ENCODE peak calls at places on chromosomes 13 and 19, in four cellular contexts. U is WERI-Rb-1, H is BJ, P is adrenal gland. B is an unnamed sample. For H3K27me3, the result is how much of the 10 kb centered on the place peaks cover.

GRCh38 chr13:94325660-94326059 is 153.8 kb downstream of the DCT start:
- DNase-seq in U (no peak), H (no peak), P (peak), B (no peak)

GRCh38 chr13:114054269-114054668 is 78.2 kb downstream of the RASA3 start:
- DNase-seq in U (no peak), H (no peak), P (no peak), B (no peak)

GRCh38 chr13:91381371-91381770 is 17.1 kb upstream of the GPC5 start:
- DNase-seq in U (peak), H (no peak), P (no peak), B (no peak)

GRCh38 chr13:24306632-24307031 is 2.7 kb upstream of the C1QTNF9 start:
- DNase-seq in U (no peak), H (peak), P (no peak), B (peak)

GRCh38 chr13:101346942-101347728 is 69.2 kb downstream of the NALCN start:
- DNase-seq in U (no peak), H (no peak), P (no peak), B (no peak)

GRCh38 chr19:13083627-13084026 is 19.0 kb downstream of the LYL1 start:
- DNase-seq in U (no peak), H (no peak), P (no peak), B (no peak)

GRCh38 chr13:31174018-31174417 is 12.3 kb upstream of the HSPH1 start:
- DNase-seq in U (no peak), H (no peak), P (no peak), B (peak)

GRCh38 chr13:95083758-95084157 is 217.5 kb downstream of the ABCC4 start:
- DNase-seq in U (no peak), H (peak), P (no peak), B (peak)

GRCh38 chr13:80040219-80040976 is 300.5 kb downstream of the SPRY2 start:
- DNase-seq in U (no peak), H (peak), P (no peak), B (peak)

GRCh38 chr13:27481766-27482165 is 31.4 kb upstream of the MTIF3 start:
- DNase-seq in U (peak), H (no peak), P (peak), B (no peak)

GRCh38 chr19:40947573-40947972 is 43.5 kb upstream of the CYP2B6 start:
- DNase-seq in U (no peak), H (no peak), P (no peak), B (no peak)

GRCh38 chr13:111897178-111897845 is 169.6 kb upstream of the SOX1 start:
- DNase-seq in U (no peak), H (no peak), P (no peak), B (no peak)

GRCh38 chr13:101673360-101674105 is 221.1 kb downstream of the ITGBL1 start:
- DNase-seq in U (no peak), H (no peak), P (no peak), B (no peak)

GRCh38 chr19:47258895-47259555 is 2.7 kb downstream of the CCDC9 start:
- DNase-seq in U (no peak), H (no peak), P (peak), B (no peak)

GRCh38 chr19:47260476-47260875 is 4.2 kb downstream of the CCDC9 start:
- DNase-seq in U (no peak), H (no peak), P (no peak), B (no peak)

GRCh38 chr19:47264629-47265028 is 8.3 kb downstream of the CCDC9 start:
- DNase-seq in U (no peak), H (no peak), P (no peak), B (no peak)

GRCh38 chr19:47266401-47266885 is 8.2 kb upstream of the INAFM1 start:
- DNase-seq in U (no peak), H (no peak), P (peak), B (no peak)

GRCh38 chr19:47263169-47263560 is 6.8 kb downstream of the CCDC9 start:
- DNase-seq in U (no peak), H (no peak), P (no peak), B (no peak)
- H3K27me3 ChIP-seq in U (under half), H (under half), P (under half), B (under half)

DNA sequence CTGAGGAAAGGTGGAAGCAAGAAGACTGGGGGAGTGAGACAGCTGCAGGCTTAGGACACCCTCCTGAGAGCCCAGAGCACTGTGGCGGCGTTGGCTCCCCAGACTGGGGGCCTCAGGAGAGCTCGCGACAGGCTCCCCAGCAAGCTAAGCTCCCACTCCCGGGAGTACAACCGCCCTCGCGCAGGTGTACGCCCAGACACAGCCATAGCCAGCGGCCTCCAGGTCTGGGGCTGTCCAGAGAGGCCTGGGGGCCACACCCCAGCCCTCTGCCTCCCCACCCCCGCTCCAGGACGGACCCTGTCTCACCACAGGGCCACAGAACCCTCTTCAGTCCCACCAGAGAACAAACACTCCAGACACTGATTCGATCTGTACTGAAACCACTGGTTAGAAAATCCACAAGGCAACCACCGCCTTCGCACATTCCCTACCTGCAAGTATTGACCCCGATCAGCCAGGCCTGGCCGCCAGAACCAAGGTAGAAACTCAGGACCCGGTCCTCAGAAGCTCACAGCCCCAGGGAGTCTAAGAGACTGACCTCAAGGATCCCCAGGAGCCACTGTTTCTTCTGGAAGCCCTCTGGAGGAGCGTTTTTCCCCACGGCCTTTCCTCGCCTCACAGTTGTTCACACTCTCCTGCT is 16.3 kb downstream of the ZIC5 start:
- DNase-seq in U (no peak), H (no peak), P (no peak), B (no peak)
- H3K27me3 ChIP-seq in U (under half), H (half or more), P (half or more), B (half or more)

DNA sequence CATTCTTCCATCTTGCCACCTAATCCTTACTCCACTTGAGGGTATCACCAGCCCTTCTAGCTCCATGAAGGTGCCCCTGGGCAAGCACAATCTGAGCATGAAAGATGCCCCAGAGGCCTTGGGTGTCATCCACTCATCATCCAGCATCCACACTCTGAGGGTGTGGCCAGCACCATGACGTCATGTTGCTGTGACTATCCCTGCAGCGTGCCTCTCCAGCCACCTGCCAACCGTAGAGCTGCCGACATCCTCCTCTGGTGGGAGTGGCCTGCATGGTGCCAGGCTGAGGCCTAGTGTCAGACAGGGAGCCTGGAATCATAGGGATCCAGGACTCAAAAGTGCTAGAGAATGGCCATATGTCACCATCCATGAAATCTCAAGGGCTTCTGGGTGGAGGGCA is 3.1 kb upstream of the KLK3 start:
- DNase-seq in U (no peak), H (no peak), P (no peak), B (no peak)
- H3K27me3 ChIP-seq in U (half or more), H (under half), P (under half), B (under half)

DNA sequence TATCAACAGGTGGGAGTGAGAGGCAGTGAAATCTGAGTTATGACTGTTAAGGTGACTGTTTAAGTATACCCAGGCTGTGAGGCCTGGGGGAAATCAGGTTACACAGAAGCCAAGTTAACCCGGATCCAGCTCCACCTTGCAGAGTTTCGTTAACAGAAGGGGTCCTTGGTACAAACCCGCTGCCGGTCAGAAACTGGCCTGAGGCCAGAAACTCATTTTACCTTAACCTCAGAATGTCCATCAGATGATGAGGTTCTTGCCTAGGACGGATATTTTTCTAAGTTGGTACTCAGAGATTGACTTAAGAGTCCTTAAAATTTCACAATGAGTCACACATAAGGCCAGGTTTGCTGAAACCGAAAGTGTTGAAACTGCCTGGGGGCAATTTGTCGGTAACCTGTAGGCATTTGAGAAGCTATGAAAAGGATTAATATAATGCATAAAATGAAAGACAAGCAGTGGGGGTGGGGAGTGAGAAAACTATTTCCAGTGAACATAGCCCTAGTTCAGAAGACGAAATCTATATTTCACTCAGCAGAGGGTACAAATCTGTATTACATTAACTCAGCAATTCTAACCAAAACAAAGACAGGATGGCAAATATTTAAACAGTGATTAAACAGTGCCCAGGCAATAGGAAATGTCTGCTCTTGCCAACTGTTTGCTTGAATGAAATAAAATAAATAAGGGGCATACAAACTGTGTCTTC is 350.6 kb downstream of the KCNRG start:
- DNase-seq in U (no peak), H (no peak), P (no peak), B (no peak)
- H3K27me3 ChIP-seq in U (under half), H (under half), P (under half), B (under half)

DNA sequence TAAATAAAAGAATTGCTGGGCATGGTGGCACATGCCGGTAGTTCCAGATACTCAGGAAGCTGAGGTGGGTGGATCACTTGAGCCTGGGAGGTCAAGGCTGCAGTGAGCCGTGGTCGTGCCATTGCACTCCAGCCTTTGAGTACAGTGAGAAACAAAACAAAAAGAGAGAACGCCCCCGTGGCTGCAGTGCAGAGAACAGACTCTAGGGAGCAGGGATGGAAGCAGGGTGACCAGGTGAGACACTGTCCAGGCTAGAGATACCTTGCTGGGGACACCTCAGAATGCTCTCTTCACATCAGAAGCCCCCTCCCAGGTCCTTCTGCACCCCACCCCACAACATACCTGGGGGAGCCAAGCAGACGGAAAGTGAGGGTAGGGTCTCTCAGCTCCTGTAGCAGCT is 24.8 kb downstream of the MAP4K1 start:
- DNase-seq in U (no peak), H (no peak), P (no peak), B (no peak)
- H3K27me3 ChIP-seq in U (under half), H (under half), P (under half), B (under half)

DNA sequence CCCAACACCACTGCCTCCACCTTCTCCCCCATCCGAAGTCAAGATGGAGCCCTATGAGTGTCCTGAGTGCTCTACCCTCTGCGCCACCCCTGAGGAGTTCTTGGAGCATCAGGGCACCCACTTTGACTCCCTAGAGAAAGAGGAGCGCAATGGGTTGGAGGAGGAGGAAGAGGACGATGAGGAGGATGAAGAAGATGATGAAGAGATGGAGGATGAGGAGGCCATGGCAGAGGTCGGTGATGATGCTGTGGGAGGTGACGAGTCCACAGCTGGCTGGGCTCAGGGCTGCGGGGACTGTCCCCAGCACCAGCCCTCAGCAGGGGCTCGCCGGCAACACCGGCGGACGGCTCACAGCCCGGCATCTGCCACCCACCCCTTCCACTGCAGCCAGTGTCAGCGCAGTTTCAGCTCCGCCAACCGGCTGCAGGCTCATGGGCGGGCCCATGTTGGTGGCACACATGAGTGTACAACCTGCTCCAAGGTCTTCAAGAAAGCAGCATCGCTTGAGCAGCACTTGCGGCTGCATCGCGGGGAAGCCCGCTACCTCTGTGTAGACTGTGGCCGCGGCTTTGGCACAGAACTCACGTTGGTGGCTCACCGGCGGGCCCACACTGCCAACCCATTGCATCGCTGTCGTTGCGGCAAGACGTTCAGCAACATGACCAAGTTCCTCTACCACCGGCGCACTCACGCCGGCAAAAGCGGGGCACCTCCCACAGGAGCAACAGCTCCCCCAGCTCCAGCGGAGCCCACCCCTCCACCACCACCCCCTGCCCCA is 5.0 kb downstream of the ZNF526 start:
- DNase-seq in U (no peak), H (no peak), P (no peak), B (no peak)
- H3K27me3 ChIP-seq in U (under half), H (under half), P (under half), B (under half)

DNA sequence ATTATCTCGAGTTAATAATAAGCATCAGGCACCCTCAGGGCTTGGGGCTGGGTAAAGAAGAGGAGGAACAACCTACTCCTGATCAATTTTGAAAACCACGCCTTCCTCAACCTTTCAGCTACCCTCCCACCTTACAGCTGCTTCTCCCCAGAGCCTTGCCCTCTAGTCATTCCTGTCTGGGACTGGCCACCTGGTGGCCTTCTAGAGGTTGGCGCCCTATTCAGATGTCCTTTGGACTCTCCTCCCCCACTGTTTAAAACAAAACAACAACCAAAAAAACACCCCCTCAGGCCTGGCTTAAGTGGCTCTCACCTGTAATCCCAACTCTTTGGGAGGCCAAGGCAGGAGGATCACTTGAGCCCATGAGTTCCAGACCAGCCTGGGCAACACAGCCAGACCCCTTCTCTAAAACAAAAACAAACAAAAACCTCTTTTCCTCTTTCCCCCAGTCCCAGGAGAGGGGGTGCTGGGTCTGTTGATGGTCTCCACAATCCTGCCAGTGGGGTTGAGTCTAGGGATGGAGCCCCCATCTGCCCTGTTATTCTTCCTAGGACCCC is 62.3 kb downstream of the CCDC70 start:
- DNase-seq in U (peak), H (no peak), P (no peak), B (no peak)
- H3K27me3 ChIP-seq in U (under half), H (under half), P (under half), B (under half)